ENCODE peak calls at places on chromosomes 7 and 10, in five cellular contexts. Z is stimulated activated CD4-positive, alpha-beta T cell treated with anti-CD3 and anti-CD28 coated beads, Interleukin-4, amount 100 ng/mL, for 1 hour; F is stimulated activated naive B cell treated with anti-CD40 and anti-IgM and Interleukin-4, amounts not matched to agents 10 μg/mL and 1 μg/mL and 100 μg/mL, for 72 hours; A is GM23248; N is A549. H is an unnamed sample.
A peak's percentile ranks its signal among the peaks of the same experiment; 100 is the strongest.

GRCh38 chr7:48575516-48575915 is 348.8 kb upstream of the CDC14C start:
- DNase-seq in A (no peak), N (no peak), Z (no peak), F (no peak), H (no peak)

GRCh38 chr7:3955751-3956696 is 655.0 kb downstream of the SDK1 start:
- DNase-seq in Z (no peak), N (peak; percentile 11), F (peak; percentile 53), A (no peak), H (no peak)

GRCh38 chr7:100753750-100754149 is 20.4 kb downstream of the ZAN start:
- DNase-seq in N (no peak), F (no peak), A (peak; percentile 14), Z (no peak), H (no peak)

GRCh38 chr10:1451362-1451888 is 285.9 kb downstream of the ADARB2 start:
- DNase-seq in A (no peak), F (no peak), N (no peak), Z (no peak), H (no peak)

GRCh38 chr7:86644282-86645173 is 819 bp downstream of the GRM3 start:
- DNase-seq in F (no peak), A (no peak), Z (no peak), N (no peak), H (peak; percentile 15)

GRCh38 chr10:103145860-103146466 is 47.1 kb downstream of the NT5C2 start:
- DNase-seq in A (peak; percentile 84), Z (no peak), N (peak; percentile 42), F (no peak), H (no peak)

GRCh38 chr7:83936056-83936703 is 258.4 kb downstream of the SEMA3A start:
- DNase-seq in N (peak; percentile 81), A (peak; percentile 77), Z (peak; percentile 23), F (peak; percentile 6), H (peak; percentile 44)

GRCh38 chr7:121798896-121799295 is 74.1 kb upstream of the PTPRZ1 start:
- DNase-seq in A (no peak), N (no peak), F (no peak), Z (no peak), H (no peak)

GRCh38 chr10:113035724-113036312 is 85.8 kb downstream of the TCF7L2 start:
- DNase-seq in F (no peak), A (peak; percentile 57), N (peak; percentile 64), Z (no peak), H (no peak)

GRCh38 chr10:69360485-69361302 is 56.0 kb downstream of the TACR2 start:
- DNase-seq in N (peak; percentile 83), A (peak; percentile 97), F (no peak), Z (no peak), H (no peak)

GRCh38 chr7:45268013-45268412 is 110.4 kb downstream of the RAMP3 start:
- DNase-seq in N (no peak), Z (no peak), A (no peak), F (no peak), H (no peak)

GRCh38 chr10:130806426-130806825 is 505.1 kb downstream of the TCERG1L start:
- DNase-seq in A (no peak), N (no peak), F (no peak), Z (no peak), H (no peak)

GRCh38 chr7:41628926-41629325 is 74.0 kb downstream of the INHBA start:
- DNase-seq in F (no peak), Z (no peak), N (no peak), A (peak; percentile 24), H (no peak)

GRCh38 chr10:126233721-126234120 is 154.6 kb downstream of the ADAM12 start:
- DNase-seq in N (no peak), Z (no peak), F (no peak), A (no peak), H (no peak)

GRCh38 chr10:74081918-74082317 is 68.7 kb downstream of the AP3M1 start:
- DNase-seq in N (no peak), A (peak; percentile 50), Z (no peak), F (no peak), H (no peak)

GRCh38 chr10:96041146-96041545 is 2.2 kb upstream of the CCNJ start:
- DNase-seq in Z (no peak), A (no peak), F (no peak), N (no peak), H (no peak)

GRCh38 chr10:73908853-73909611 is 1.9 kb upstream of the PLAU start:
- DNase-seq in F (peak; percentile 65), N (peak; percentile 93), A (peak; percentile 96), Z (peak; percentile 66), H (no peak)

GRCh38 chr10:52232561-52233350 is 81.3 kb upstream of the DKK1 start:
- DNase-seq in N (peak; percentile 27), Z (no peak), A (peak; percentile 6), F (peak; percentile 20), H (no peak)

GRCh38 chr7:50467817-50468610 is 17.9 kb upstream of the FIGNL1 start:
- DNase-seq in Z (peak; percentile 82), N (peak; percentile 71), A (peak; percentile 83), F (peak; percentile 62), H (peak; percentile 63)

GRCh38 chr7:76257973-76258372 is 44.5 kb upstream of the HSPB1 start:
- DNase-seq in A (no peak), N (peak; percentile 45), Z (no peak), F (no peak), H (no peak)

GRCh38 chr10:62045765-62046521 is 144.4 kb downstream of the ARID5B start:
- DNase-seq in N (no peak), F (no peak), Z (no peak), A (peak; percentile 91), H (no peak)

GRCh38 chr10:132724436-132724835 is 61.5 kb downstream of the NKX6-2 start:
- DNase-seq in A (peak; percentile 16), F (no peak), N (no peak), Z (no peak), H (no peak)

GRCh38 chr7:80309377-80309776 is 174.7 kb downstream of the GNAI1 start:
- DNase-seq in Z (no peak), F (no peak), A (no peak), N (no peak), H (no peak)

GRCh38 chr7:25758559-25758958 is 393.4 kb upstream of the NFE2L3 start:
- DNase-seq in Z (no peak), F (no peak), A (no peak), N (no peak), H (no peak)

GRCh38 chr7:55245271-55245723 is 119.8 kb upstream of the LANCL2 start:
- DNase-seq in A (peak; percentile 92), Z (no peak), F (no peak), N (no peak), H (no peak)

GRCh38 chr7:89849052-89849451 is 305.2 kb upstream of the STEAP1 start:
- DNase-seq in N (no peak), Z (no peak), F (no peak), A (no peak), H (no peak)

GRCh38 chr7:74575083-74575803 is 82.3 kb upstream of the GTF2I start:
- DNase-seq in F (no peak), A (peak; percentile 69), Z (no peak), N (peak; percentile 76), H (no peak)

GRCh38 chr7:70376561-70377031 is 755.3 kb upstream of the GALNT17 start:
- DNase-seq in N (no peak), Z (no peak), F (no peak), A (no peak), H (no peak)

GRCh38 chr10:124627851-124628675 is 116.1 kb downstream of the FAM53B start:
- DNase-seq in F (no peak), N (no peak), A (no peak), Z (no peak), H (no peak)

GRCh38 chr10:89092439-89092838 is 101.8 kb downstream of the FAS start:
- DNase-seq in F (no peak), A (no peak), N (no peak), Z (no peak), H (no peak)

GRCh38 chr10:122703483-122704448 is 4.1 kb upstream of the C10orf120 start:
- DNase-seq in F (peak; percentile 35), Z (peak; percentile 50), N (peak; percentile 62), A (peak; percentile 87), H (peak; percentile 70)

GRCh38 chr10:24825551-24825950 is 101.9 kb upstream of the ARHGAP21 start:
- DNase-seq in Z (no peak), F (no peak), A (peak; percentile 64), N (no peak), H (no peak)

GRCh38 chr7:36165059-36165458 is 12.0 kb downstream of the EEPD1 start:
- DNase-seq in Z (no peak), A (peak; percentile 78), F (no peak), N (no peak), H (no peak)

GRCh38 chr7:16982640-16983103 is 100.9 kb upstream of the AGR3 start:
- DNase-seq in A (peak; percentile 72), N (peak; percentile 60), Z (peak; percentile 10), F (no peak), H (no peak)

GRCh38 chr10:103693070-103693811 is 162.1 kb downstream of the SH3PXD2A start:
- DNase-seq in Z (peak; percentile 34), N (no peak), A (peak; percentile 77), F (no peak), H (no peak)

GRCh38 chr7:103851357-103851756 is 138.1 kb downstream of the RELN start:
- DNase-seq in F (no peak), A (peak; percentile 61), Z (no peak), N (no peak), H (no peak)

GRCh38 chr10:120506674-120507073 is 49.6 kb downstream of the PLPP4 start:
- DNase-seq in F (no peak), A (peak; percentile 91), N (no peak), Z (no peak), H (no peak)

GRCh38 chr7:11858668-11859302 is 26.8 kb upstream of the THSD7A start:
- DNase-seq in N (no peak), F (no peak), Z (no peak), A (no peak), H (no peak)

GRCh38 chr10:120138689-120139088 is 246.2 kb downstream of the SEC23IP start:
- DNase-seq in F (no peak), N (no peak), Z (no peak), A (no peak), H (no peak)

H was measured in progenitor cell of endocrine pancreas.